ENCODE peak calls at places on chromosomes 12 and 14, in four cellular contexts. P, M, U and H are unnamed samples.

GRCh38 chr12:45912774-45913173 is 77.6 kb downstream of the SCAF11 start:
- DNase-seq in P (no peak), M (no peak), U (no peak), H (no peak)

GRCh38 chr14:65261425-65261920 is 151.1 kb upstream of the FUT8 start:
- DNase-seq in P (no peak), M (peak; percentile 64), U (no peak), H (no peak)

GRCh38 chr14:90775441-90775840 is 40.8 kb downstream of the TTC7B start:
- DNase-seq in P (no peak), M (no peak), U (no peak), H (no peak)

GRCh38 chr12:127438512-127439244 is 828.3 kb upstream of the TMEM132C start:
- DNase-seq in P (no peak), M (no peak), U (no peak), H (no peak)

GRCh38 chr14:99389171-99389826 is 91.4 kb downstream of the SETD3 start:
- DNase-seq in P (peak; percentile 18), M (no peak), U (peak; percentile 21), H (peak; percentile 75)

GRCh38 chr12:541676-542289 is 82.0 kb downstream of the B4GALNT3 start:
- DNase-seq in P (no peak), M (no peak), U (no peak), H (no peak)

GRCh38 chr12:119181944-119182343 is 3.2 kb downstream of the HSPB8 start:
- DNase-seq in P (no peak), M (no peak), U (no peak), H (no peak)

GRCh38 chr14:69328317-69328716 is 68.4 kb downstream of the GALNT16 start:
- DNase-seq in P (no peak), M (no peak), U (no peak), H (no peak)

GRCh38 chr14:54567224-54567633 is 301 bp downstream of the SAMD4A start:
- DNase-seq in P (no peak), M (peak; percentile 27), U (no peak), H (no peak)

GRCh38 chr12:5318874-5319273 is 113.0 kb upstream of the NTF3 start:
- DNase-seq in P (peak; percentile 41), M (peak; percentile 65), U (no peak), H (no peak)

GRCh38 chr12:91921555-91921954 is 224.1 kb downstream of the BTG1 start:
- DNase-seq in P (no peak), M (no peak), U (no peak), H (no peak)

GRCh38 chr14:93008381-93008780 is 85.4 kb downstream of the CHGA start:
- DNase-seq in P (peak; percentile 41), M (peak; percentile 47), U (no peak), H (no peak)

GRCh38 chr12:120183211-120183631 is 11.3 kb downstream of the GCN1 start:
- DNase-seq in P (peak; percentile 24), M (peak; percentile 27), U (no peak), H (no peak)

GRCh38 chr12:65911321-65911720 is 87.0 kb downstream of the HMGA2 start:
- DNase-seq in P (peak; percentile 62), M (no peak), U (no peak), H (no peak)

GRCh38 chr12:103928736-103929050 is 1.5 kb upstream of the HSP90B1 start:
- DNase-seq in P (no peak), M (no peak), U (no peak), H (peak; percentile 76)

GRCh38 chr12:1328385-1328784 is 266.0 kb downstream of the FBXL14 start:
- DNase-seq in P (no peak), M (no peak), U (no peak), H (no peak)

GRCh38 chr12:32400866-32401265 is 1.5 kb downstream of the FGD4 start:
- DNase-seq in P (no peak), M (no peak), U (no peak), H (no peak)

GRCh38 chr12:89575405-89575804 is 49.6 kb upstream of the POC1B start:
- DNase-seq in P (no peak), M (no peak), U (peak; percentile 39), H (no peak)

DNA sequence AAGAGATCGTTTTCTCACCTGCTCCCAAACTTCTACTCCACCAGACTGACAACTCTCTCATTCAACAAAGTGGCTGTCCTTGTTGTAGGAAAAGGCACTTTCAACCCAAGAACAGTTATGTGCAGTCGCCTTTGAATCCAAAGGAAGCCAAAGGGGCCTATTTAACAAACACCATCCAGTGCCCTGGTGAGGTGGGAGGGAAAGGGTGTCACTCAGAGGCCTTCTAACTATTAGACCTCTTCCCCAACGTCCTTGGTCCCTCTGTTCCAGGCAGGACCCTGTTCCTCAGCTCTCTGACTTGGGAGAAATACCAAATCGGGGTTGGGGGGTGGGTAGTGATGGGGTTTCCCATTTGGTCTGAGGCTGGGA is 3.2 kb downstream of the SIX4 start:
- DNase-seq in P (no peak), M (no peak), U (peak; percentile 9), H (no peak)
- H3K4me3 ChIP-seq in P (peak overlapping the region; percentile 92), M (peak overlapping the region; percentile 89), U (peak overlapping the region; percentile 96), H (peak overlapping the region; percentile 91)

DNA sequence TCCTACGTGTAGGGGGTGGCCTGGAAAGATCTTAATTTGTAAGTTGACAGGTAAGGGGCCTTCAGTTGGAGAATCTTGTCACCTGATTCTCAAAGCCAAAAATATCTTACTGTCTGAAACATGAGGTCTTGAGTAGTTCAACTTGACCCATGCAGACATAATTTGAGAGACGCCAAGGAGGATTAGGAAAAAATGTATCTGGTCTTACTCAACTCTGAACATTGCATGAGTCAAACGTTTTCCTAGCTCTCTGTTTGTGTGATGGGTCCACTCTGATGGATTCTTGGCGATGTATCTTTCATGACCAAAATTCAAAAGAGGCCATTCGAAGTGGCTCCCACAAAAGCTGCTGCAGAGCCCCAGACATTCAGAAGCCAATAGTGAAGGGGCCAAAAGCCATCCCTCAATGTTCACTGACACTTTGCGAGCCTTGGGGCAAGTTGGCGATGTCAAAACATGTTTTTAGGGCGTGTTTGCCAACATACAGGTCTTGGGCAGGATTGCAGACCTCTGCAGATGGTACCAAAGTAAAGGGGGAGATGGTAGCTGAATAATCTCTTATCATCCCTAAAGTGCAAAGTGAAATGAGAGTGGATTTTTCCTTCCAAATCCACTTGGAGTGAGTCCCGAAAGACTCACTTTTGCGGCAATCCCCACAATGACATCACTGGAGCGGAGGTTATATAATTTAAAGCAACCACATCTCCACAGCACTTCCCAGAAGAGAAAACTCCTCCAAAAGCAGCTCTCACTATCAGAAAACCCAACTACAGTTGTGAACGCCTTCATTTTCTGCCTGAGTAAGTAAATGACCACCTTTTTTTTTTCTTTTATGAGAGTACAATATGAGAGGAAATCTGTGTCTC is at the start of gene BDKRB1:
- DNase-seq in P (peak; percentile 88), M (peak; percentile 91), U (no peak), H (no peak)
- H3K9ac ChIP-seq in P (no peak within 1 kb of the TSS), M (no peak within 1 kb of the TSS), U (no peak within 1 kb of the TSS), H (no peak within 1 kb of the TSS)

GRCh38 chr12:3912863-3913262 is 39.7 kb upstream of the PARP11 start:
- DNase-seq in P (no peak), M (no peak), U (no peak), H (no peak)

DNA sequence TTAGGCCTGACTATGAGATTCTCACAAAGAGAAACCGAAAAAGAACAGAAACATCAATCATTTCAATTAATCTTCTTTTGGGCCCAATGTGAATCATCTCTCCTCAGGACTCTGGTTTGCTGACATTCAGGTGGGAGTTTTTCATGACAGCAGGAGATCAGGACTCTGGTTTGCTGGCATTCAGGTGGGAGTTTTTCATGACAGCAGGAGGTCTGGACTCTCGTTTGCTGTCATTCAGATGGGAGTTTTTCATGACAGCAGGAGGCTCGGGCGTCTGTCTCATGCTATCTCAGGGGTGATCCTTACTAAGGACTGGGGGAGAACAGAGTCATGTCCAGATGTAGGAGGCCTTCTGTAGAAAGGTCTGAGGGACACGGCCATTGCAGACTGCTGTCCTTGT is 40.1 kb upstream of the PARP11 start:
- DNase-seq in P (no peak), M (no peak), U (no peak), H (no peak)
- H3K4me2 ChIP-seq in P (no peak overlapping the region), M (no peak overlapping the region), U (no peak overlapping the region), H (no peak overlapping the region)

DNA sequence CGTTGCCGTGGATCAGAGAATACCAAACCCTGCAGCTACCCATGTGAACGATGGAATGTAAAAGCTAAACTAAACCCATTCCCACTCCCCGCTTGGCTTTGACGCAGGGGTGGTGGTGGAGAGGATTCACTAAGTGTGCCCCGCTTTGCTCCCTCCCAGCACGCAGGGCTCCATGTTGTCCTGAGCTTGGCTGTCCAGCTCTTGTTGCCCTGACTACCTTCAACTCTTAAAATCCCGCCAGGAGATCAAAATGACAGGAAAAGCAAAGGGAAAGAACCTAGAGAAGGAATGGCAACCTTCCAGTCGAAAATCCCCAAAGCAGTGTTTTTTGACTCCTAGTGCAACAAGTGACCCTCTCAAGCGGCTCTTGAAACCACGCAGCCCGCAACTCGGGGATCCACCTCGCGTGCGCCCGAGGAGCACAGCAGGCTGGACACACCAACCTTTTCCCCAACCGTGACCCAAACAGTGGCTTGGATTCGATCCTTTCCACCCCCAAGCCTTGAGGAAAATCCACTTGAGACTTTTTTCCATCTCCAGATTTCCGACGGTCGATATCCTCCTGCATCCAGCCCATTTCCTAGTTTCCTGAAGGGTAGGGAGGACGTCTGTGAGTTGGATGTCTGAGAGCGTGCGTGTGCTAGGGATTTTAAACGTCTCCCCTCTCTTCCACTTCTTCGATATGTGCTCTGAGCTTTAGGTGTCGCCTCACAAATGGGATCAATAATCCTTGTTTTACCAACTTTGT is 1.4 kb downstream of the SYT10 start:
- DNase-seq in P (no peak), M (no peak), U (no peak), H (no peak)
- H3K4me3 ChIP-seq in P (no peak overlapping the region), M (no peak overlapping the region), U (no peak overlapping the region), H (no peak overlapping the region)

DNA sequence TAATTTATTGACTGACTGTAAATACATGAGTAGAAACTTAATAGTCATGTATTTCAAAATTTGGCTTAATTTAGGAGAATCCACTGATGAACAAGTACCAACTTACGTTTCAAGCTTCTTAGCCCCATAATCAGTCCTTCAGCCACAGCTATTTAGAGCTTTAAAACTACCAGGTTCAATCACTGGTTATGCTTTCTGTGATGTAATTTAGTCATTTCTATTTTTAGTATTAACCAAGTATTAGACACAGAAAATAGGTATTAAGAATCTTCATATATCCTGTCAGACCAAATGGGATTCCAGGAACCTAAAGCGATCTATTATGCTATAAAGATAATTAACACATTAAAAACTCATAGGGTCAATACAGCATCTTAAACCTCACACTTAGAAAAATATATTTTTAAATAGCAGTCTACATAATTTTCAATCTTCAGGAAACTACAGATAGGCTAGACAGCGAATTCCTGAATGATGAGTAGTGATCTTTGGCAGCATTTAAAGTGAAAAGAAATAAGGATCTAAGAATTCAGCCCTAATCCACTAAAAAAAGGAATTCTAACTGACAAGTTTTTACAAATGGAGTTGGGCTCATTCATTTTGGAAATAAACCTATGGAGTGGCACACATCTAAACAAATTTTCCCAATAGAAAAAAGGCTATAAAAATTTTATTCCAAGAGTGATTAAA is 51.5 kb downstream of the ZC3H14 start:
- DNase-seq in P (peak; percentile 77), M (peak; percentile 82), U (no peak), H (no peak)
- H3K9ac ChIP-seq in P (no peak overlapping the region), M (peak overlapping the region; percentile 66), U (no peak overlapping the region), H (no peak overlapping the region)